ENCODE peak calls at places on chromosomes 7 and 10, in six cellular contexts. S is HCT116, L is ovary, X is mucosa of descending colon, C is testis, A is coronary artery. V is an unnamed sample.
A peak's percentile ranks its signal among the peaks of the same experiment; 100 is the strongest.

GRCh38 chr10:59905735-59906416 is 480 bp downstream of the CCDC6 start:
- DNase-seq in X (peak; percentile 71), C (no peak), A (no peak), L (peak; percentile 50), S (no peak), V (no peak)

GRCh38 chr10:129058664-129059155 is 408.3 kb upstream of the MGMT start:
- DNase-seq in X (no peak), L (no peak), S (no peak), A (peak; percentile 45), C (no peak), V (no peak)

GRCh38 chr10:33334170-33334838 is at the start of gene NRP1:
- DNase-seq in L (peak; percentile 59), S (no peak), C (peak; percentile 33), A (peak; percentile 76), X (peak; percentile 55), V (no peak)

GRCh38 chr7:108149908-108150307 is 19.7 kb upstream of the LAMB4 start:
- DNase-seq in S (no peak), L (no peak), A (no peak), C (no peak), X (no peak), V (no peak)

GRCh38 chr10:124325998-124326636 is 92.6 kb downstream of the OAT start:
- DNase-seq in A (peak; percentile 52), C (no peak), X (no peak), L (peak; percentile 12), S (no peak), V (no peak)

GRCh38 chr10:95793401-95794045 is 37.6 kb downstream of the ENTPD1 start:
- DNase-seq in L (no peak), S (no peak), C (peak; percentile 42), X (no peak), A (no peak), V (no peak)

GRCh38 chr7:106848851-106849442 is 16.1 kb upstream of the PIK3CG start:
- DNase-seq in S (no peak), C (no peak), L (no peak), A (no peak), X (no peak), V (peak; percentile 15)

GRCh38 chr10:127374901-127375300 is 174.2 kb upstream of the NPS start:
- DNase-seq in C (no peak), L (no peak), X (no peak), A (no peak), S (no peak), V (no peak)

GRCh38 chr10:33453081-33453850 is 118.8 kb upstream of the NRP1 start:
- DNase-seq in C (no peak), S (no peak), X (no peak), L (no peak), A (no peak), V (no peak)

GRCh38 chr10:91909178-91909677 is at the start of gene FGFBP3:
- DNase-seq in C (peak; percentile 43), X (no peak), A (no peak), S (peak; percentile 40), L (peak; percentile 52), V (peak; percentile 51)

GRCh38 chr7:1641661-1642260 is 28.3 kb upstream of the ELFN1 start:
- DNase-seq in X (peak; percentile 12), C (no peak), A (no peak), L (no peak), S (no peak), V (no peak)

GRCh38 chr10:30782543-30783461 is 153.2 kb upstream of the LYZL2 start:
- DNase-seq in S (no peak), X (no peak), A (no peak), L (no peak), C (no peak), V (peak; percentile 35)

GRCh38 chr10:8193546-8193945 is 139.1 kb downstream of the GATA3 start:
- DNase-seq in A (no peak), S (no peak), L (no peak), X (no peak), C (no peak), V (no peak)

GRCh38 chr7:84207025-84207424 is 12.4 kb upstream of the SEMA3A start:
- DNase-seq in A (no peak), C (no peak), S (no peak), X (no peak), L (no peak), V (peak; percentile 47)

GRCh38 chr10:75430000-75430763 is 1.2 kb upstream of the LRMDA start:
- DNase-seq in C (peak; percentile 47), L (peak; percentile 60), X (peak; percentile 76), A (no peak), S (no peak), V (peak; percentile 42)

GRCh38 chr10:46307281-46308112 is 20.7 kb downstream of the ANTXRL start:
- DNase-seq in C (no peak), X (peak; percentile 27), A (no peak), L (peak; percentile 8), S (no peak), V (no peak)

GRCh38 chr10:15472431-15473400 is 101.6 kb upstream of the FAM171A1 start:
- DNase-seq in L (no peak), C (no peak), X (no peak), S (no peak), A (no peak), V (peak; percentile 68)

GRCh38 chr10:42997849-42998165 is 79.1 kb upstream of the RET start:
- DNase-seq in A (no peak), S (no peak), X (no peak), L (no peak), C (no peak), V (no peak)

GRCh38 chr7:101696-102376 is 90.5 kb upstream of the FAM20C start:
- DNase-seq in X (no peak), L (no peak), C (no peak), A (peak; percentile 43), S (no peak), V (peak; percentile 48)

GRCh38 chr7:100720645-100721504 is 607 bp downstream of the EPO start:
- DNase-seq in S (no peak), C (no peak), X (no peak), A (no peak), L (no peak), V (no peak)
- H3K4me3 ChIP-seq in S (no peak overlapping the region), C (peak overlapping the region; percentile 47), X (no peak overlapping the region), A (peak overlapping the region; percentile 47), L (peak overlapping the region; percentile 22), V (no peak overlapping the region)

DNA sequence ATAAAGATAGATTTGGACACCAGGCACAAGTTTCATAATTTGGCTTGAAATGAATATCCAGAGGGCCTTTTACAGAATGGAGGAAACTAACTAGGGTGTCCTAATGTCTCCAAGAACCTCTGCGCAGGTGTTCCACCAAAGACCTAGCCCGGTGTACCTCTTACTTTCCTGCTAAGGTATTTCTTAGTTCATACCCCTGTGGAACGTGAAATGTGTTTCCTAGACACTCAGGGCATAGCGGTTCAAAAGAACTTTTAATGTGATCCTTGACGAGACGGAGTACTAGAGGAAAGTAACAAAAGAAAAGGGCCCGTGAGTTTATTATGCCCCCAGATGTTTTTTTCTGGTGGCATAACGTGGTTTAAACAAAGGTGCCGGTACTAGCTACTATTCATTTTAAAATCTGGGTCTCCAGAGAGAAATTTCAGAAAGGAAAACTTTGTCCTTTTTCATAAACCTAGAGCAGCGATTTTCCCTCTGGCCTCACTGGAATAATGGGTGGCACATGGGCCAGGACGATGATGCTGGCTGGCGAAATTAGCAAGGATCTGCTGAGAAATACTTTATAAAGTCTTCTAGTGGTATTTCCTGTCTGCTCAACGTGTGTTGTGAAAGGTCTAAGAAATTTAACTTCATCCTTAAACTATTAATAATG is 1.4 kb downstream of the APBB1IP start:
- DNase-seq in A (no peak), L (no peak), S (no peak), X (no peak), C (no peak), V (no peak)
- H3K4me3 ChIP-seq in A (peak overlapping the region; percentile 68), L (no peak overlapping the region), S (no peak overlapping the region), X (no peak overlapping the region), C (no peak overlapping the region), V (no peak overlapping the region)

DNA sequence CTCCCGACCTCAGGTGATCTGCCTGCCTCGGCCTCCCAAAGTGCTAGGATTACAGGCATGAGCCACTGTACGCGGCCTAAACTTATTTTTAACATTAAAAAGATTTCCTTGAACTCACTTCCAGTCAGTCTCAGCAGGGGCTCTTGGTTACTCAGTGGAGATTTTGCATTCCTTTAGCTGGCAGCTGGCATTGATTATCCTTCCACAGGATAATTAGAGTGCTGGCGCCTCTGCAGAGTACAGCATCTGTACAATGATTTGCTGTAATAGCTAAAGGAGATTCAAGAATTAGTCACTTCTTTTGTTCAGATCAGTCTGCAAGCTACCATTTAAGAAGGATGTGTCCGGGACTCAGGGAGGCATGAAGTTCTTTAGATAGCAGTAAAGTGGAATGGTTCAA is 125.0 kb upstream of the NPY start:
- DNase-seq in C (no peak), L (no peak), S (no peak), A (no peak), X (no peak), V (no peak)
- H3K4me3 ChIP-seq in C (no peak overlapping the region), L (no peak overlapping the region), S (no peak overlapping the region), A (no peak overlapping the region), X (no peak overlapping the region), V (no peak overlapping the region)

DNA sequence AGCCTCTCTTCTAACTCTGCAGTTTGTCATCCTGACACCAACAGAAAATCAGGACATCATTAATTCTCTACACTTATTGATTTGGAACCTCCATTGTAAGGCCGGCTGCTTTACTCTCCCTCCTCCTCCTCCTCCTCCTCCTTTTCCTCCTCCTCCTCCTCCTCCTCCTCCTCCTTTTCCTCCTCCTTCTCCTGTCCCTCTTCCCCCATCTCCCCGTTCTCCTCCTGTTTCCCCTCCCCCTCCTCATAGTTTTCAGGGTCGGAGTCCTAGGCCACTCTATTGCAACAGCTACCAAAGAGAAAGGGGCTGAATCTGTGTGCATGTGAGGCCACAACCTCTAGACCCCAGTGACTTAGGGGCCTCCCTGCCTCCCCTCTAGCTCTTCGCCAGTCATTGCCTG is 136.1 kb downstream of the HECW1 start:
- DNase-seq in L (no peak), C (no peak), A (no peak), X (no peak), S (no peak), V (no peak)
- H3K4me3 ChIP-seq in L (no peak overlapping the region), C (peak overlapping the region; percentile 37), A (no peak overlapping the region), X (no peak overlapping the region), S (peak overlapping the region; percentile 68), V (no peak overlapping the region)

DNA sequence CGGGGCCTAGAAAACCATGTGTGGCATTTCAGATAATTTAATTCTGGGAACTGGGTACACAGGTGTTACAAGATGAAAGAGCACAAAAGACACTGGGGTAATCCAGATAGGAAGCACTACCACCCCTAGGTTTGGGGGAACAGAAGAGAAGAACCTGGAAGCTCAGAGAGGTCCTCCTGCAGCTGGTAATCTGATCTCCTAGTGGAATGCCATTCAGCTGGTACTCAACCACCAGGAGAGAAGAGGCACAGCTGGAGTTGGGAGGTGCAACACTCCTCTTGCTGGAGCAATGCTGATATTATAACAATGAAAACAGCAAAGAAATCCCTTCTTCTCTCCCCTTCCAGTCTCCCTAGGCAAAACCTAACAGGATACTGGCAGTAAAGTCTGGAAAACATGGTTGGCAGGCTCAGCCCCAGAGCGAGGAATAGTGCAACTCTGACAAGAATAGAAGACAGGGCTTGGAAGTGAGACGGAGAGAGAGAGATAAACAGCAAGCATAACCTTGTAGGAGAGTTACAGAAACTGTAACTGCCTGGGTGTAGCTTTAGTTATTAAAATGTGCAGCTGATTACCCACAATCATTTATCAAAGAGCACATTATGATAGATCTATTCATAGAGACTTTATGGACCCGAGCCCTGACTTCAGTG is 35.0 kb downstream of the NRF1 start:
- DNase-seq in L (no peak), A (no peak), C (no peak), X (no peak), S (no peak), V (no peak)
- H3K4me3 ChIP-seq in L (no peak overlapping the region), A (no peak overlapping the region), C (no peak overlapping the region), X (no peak overlapping the region), S (no peak overlapping the region), V (no peak overlapping the region)